ENCODE peak calls at places on chromosomes 1 and 21, in nine cellular contexts. D is endodermal cell; B is left ventricle myocardium inferior; O is small intestine; P is Peyer's patch; H is RWPE2; G is uterus; V is testis; L is CD4-positive, alpha-beta T cell. T is an unnamed sample.
A peak's percentile ranks its signal among the peaks of the same experiment; 100 is the strongest.

GRCh38 chr1:4058122-4058521 is 158.1 kb upstream of the C1orf174 start:
- DNase-seq in G (no peak), O (no peak), L (no peak), P (no peak), D (no peak), B (no peak), V (no peak), H (no peak), T (no peak)

GRCh38 chr1:2391034-2391384 is 345 bp downstream of the MORN1 start:
- DNase-seq in O (peak; percentile 33), L (no peak), B (no peak), G (no peak), V (peak; percentile 40), P (no peak), D (peak; percentile 71), H (no peak), T (no peak)

GRCh38 chr1:24639094-24639493 is 4.0 kb upstream of the SRRM1 start:
- DNase-seq in B (no peak), H (no peak), V (no peak), G (no peak), O (no peak), P (no peak), L (no peak), D (no peak), T (no peak)

GRCh38 chr1:1194723-1195122 is 11.7 kb downstream of the TNFRSF18 start:
- DNase-seq in P (peak; percentile 9), V (no peak), O (no peak), L (no peak), B (no peak), G (no peak), D (no peak), H (no peak), T (no peak)

GRCh38 chr1:169739980-169740379 is 6.1 kb upstream of the SELE start:
- DNase-seq in P (no peak), B (no peak), G (no peak), V (no peak), D (no peak), O (no peak), H (no peak), L (no peak), T (no peak)

GRCh38 chr1:68955424-68955823 is 458.5 kb upstream of the DEPDC1 start:
- DNase-seq in B (no peak), V (no peak), P (no peak), D (no peak), H (no peak), L (no peak), G (no peak), O (no peak), T (no peak)

GRCh38 chr1:156963621-156964020 is 43.2 kb downstream of the LRRC71 start:
- DNase-seq in D (no peak), O (peak; percentile 3), P (no peak), B (peak; percentile 22), G (no peak), L (peak; percentile 11), V (no peak), H (no peak), T (no peak)

GRCh38 chr1:113415256-113416189 is 25.2 kb downstream of the MAGI3 start:
- DNase-seq in V (no peak), P (no peak), B (no peak), D (no peak), H (no peak), G (no peak), L (no peak), O (no peak), T (no peak)

GRCh38 chr1:204075890-204076837 is 3.2 kb downstream of the SOX13 start:
- DNase-seq in O (no peak), L (no peak), H (no peak), G (no peak), B (no peak), P (no peak), D (peak; percentile 57), V (no peak), T (no peak)

GRCh38 chr1:161200992-161201827 is 957 bp upstream of the NDUFS2 start:
- DNase-seq in L (no peak), B (peak; percentile 56), V (peak; percentile 74), H (no peak), O (no peak), P (peak; percentile 69), D (peak; percentile 63), G (peak; percentile 76), T (peak; percentile 15)

GRCh38 chr21:22288885-22289509 is 1290.8 kb downstream of the NCAM2 start:
- DNase-seq in O (peak; percentile 32), D (no peak), L (no peak), G (no peak), V (no peak), B (no peak), H (no peak), P (no peak), T (no peak)

GRCh38 chr1:86259390-86259789 is 102.8 kb upstream of the COL24A1 start:
- DNase-seq in P (no peak), D (no peak), B (no peak), O (no peak), L (no peak), G (no peak), H (no peak), V (no peak), T (no peak)

GRCh38 chr21:45335151-45335760 is 47.6 kb upstream of the POFUT2 start:
- DNase-seq in B (peak; percentile 11), O (no peak), V (no peak), L (no peak), D (no peak), P (no peak), H (peak; percentile 32), G (no peak), T (no peak)

GRCh38 chr1:183424691-183425090 is 6.5 kb upstream of the NMNAT2 start:
- DNase-seq in B (no peak), G (no peak), P (no peak), D (no peak), O (no peak), L (no peak), V (no peak), H (no peak), T (no peak)

GRCh38 chr1:6330410-6330827 is 63.1 kb downstream of the ACOT7 start:
- DNase-seq in O (no peak), L (no peak), V (no peak), P (no peak), B (no peak), H (no peak), D (no peak), G (peak; percentile 39), T (no peak)

GRCh38 chr1:24536391-24536840 is 19.5 kb upstream of the NCMAP start:
- DNase-seq in L (peak; percentile 60), O (peak; percentile 79), B (no peak), V (peak; percentile 25), H (no peak), D (no peak), P (peak; percentile 94), G (no peak), T (no peak)

GRCh38 chr1:169741666-169742394 is 8.0 kb upstream of the SELE start:
- DNase-seq in P (no peak), V (no peak), D (no peak), G (no peak), L (no peak), H (no peak), B (no peak), O (no peak), T (peak; percentile 83)

GRCh38 chr1:81598623-81599022 is 202.1 kb upstream of the ADGRL2 start:
- DNase-seq in L (no peak), O (no peak), H (no peak), D (no peak), P (no peak), G (no peak), B (no peak), V (no peak), T (no peak)

GRCh38 chr21:43921979-43922945 is 57.2 kb downstream of the AGPAT3 start:
- DNase-seq in D (peak; percentile 95), L (peak; percentile 24), P (no peak), G (no peak), O (no peak), V (peak; percentile 39), H (no peak), B (peak; percentile 12), T (no peak)

GRCh38 chr1:197336571-197336970 is 68.5 kb downstream of the CRB1 start:
- DNase-seq in D (no peak), H (no peak), L (no peak), P (no peak), B (no peak), G (no peak), O (no peak), V (no peak), T (peak; percentile 85)

GRCh38 chr1:145908653-145909052 is 1.2 kb downstream of the ITGA10 start:
- DNase-seq in L (no peak), G (no peak), O (no peak), H (no peak), V (no peak), D (no peak), P (no peak), B (no peak), T (peak; percentile 71)
- H3K27ac ChIP-seq in L (no peak overlapping the region), G (peak overlapping the region; percentile 37), O (no peak overlapping the region), H (peak overlapping the region; percentile 34), V (no peak overlapping the region), D (no peak overlapping the region), P (no peak overlapping the region), B (peak overlapping the region; percentile 70), T (peak overlapping the region; percentile 35)

DNA sequence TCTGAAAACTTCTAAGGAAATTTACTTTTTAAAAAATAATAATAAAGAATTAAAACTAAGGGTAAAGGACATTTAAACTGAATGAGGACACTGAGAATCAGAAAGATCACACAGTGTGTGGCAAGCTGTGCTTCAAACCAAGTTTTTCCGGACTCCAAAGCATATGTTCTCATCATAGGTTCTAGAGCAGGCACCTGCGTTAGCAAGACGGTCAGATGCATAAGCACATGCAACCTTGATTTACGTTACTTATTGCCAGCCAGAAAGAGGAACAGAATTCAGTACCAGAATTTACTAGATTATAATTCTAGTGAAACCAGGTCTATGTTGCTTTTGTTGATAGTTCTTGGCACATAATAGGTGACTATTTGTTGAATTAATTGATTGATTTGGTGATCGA is 6.2 kb upstream of the LBR start:
- DNase-seq in G (no peak), V (no peak), D (no peak), O (no peak), B (no peak), H (no peak), P (no peak), L (no peak), T (no peak)
- H3K27ac ChIP-seq in G (peak overlapping the region; percentile 63), V (no peak overlapping the region), D (no peak overlapping the region), O (no peak overlapping the region), B (no peak overlapping the region), H (no peak overlapping the region), P (no peak overlapping the region), L (no peak overlapping the region), T (no peak overlapping the region)

GRCh38 chr21:42248241-42248640 is 29.3 kb downstream of the ABCG1 start:
- DNase-seq in V (no peak), L (no peak), G (no peak), H (no peak), B (no peak), O (no peak), D (no peak), P (no peak), T (no peak)
- H3K27ac ChIP-seq in V (no peak overlapping the region), L (no peak overlapping the region), G (no peak overlapping the region), H (no peak overlapping the region), B (no peak overlapping the region), O (no peak overlapping the region), D (no peak overlapping the region), P (no peak overlapping the region), T (no peak overlapping the region)

DNA sequence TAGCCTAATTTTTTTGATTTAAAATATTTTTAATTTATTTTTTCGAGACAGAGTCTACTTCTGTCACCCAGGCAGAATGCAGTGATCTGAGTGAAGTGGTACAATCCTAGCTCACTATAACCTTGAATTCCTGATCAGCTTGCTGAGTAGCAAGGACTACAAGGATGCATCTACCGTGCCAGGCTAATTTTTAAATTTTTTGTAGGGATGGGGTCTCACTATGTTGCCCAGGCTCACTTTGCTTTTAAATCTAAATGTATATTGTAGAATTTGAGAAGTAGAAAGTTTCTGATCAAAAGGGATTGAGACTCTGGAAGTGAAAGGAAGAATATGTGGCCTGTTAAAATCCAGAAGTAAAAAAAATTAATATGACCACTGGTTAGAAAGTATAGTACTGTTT is 1.6 kb downstream of the STX12 start:
- DNase-seq in G (no peak), H (no peak), B (no peak), O (no peak), D (no peak), P (no peak), L (no peak), V (no peak), T (no peak)
- H3K27ac ChIP-seq in G (no peak overlapping the region), H (no peak overlapping the region), B (peak overlapping the region; percentile 94), O (peak overlapping the region; percentile 24), D (no peak overlapping the region), P (no peak overlapping the region), L (no peak overlapping the region), V (no peak overlapping the region), T (no peak overlapping the region)